ENCODE peak calls at places on chromosomes 5 and 9, in six cellular contexts. O is stimulated activated naive CD8-positive, alpha-beta T cell treated with anti-CD3 and anti-CD28 coated beads, Interleukin-15, Interleukin-2, amounts not matched to agents 100 U/mL and 50 U/mL, for 24 hours; U is left lung; L is Right ventricle myocardium inferior; X is activated CD8-positive, alpha-beta T cell treated with anti-CD3 and anti-CD28 coated beads, Interleukin-2, amount 10 ng/mL, durations not matched to agents 7 days and 5 days; B is SK-N-SH treated with all-trans-retinoic acid at 6 μM for 48 hours. T is an unnamed sample.

GRCh38 chr5:140322751-140323731 is 20.1 kb upstream of the PFDN1 start:
- ATAC-seq in U (peak), L (peak), B (peak), O (no peak), X (no peak), T (peak)

GRCh38 chr9:123109540-123110279 is 76.2 kb downstream of the GPR21 start:
- ATAC-seq in X (no peak), B (no peak), O (no peak), U (no peak), L (no peak), T (no peak)

GRCh38 chr9:109092587-109092986 is 27.2 kb downstream of the TMEM245 start:
- ATAC-seq in U (no peak), B (no peak), O (no peak), L (peak), X (no peak), T (no peak)

GRCh38 chr9:16626577-16627130 is 243.8 kb downstream of the BNC2 start:
- ATAC-seq in B (peak), X (no peak), O (no peak), U (peak), L (peak), T (peak)

GRCh38 chr5:78515665-78516064 is 132.9 kb downstream of the LHFPL2 start:
- ATAC-seq in B (no peak), U (no peak), X (no peak), L (no peak), O (no peak), T (no peak)

GRCh38 chr9:36007309-36007708 is 29.4 kb upstream of the RECK start:
- ATAC-seq in L (no peak), B (no peak), X (no peak), O (no peak), U (no peak), T (no peak)

GRCh38 chr9:130693101-130693425 is 517 bp upstream of the EXOSC2 start:
- ATAC-seq in U (no peak), L (no peak), O (no peak), B (no peak), X (no peak), T (no peak)

GRCh38 chr9:22103650-22104575 is 94.8 kb upstream of the CDKN2B start:
- ATAC-seq in U (peak), X (no peak), B (peak), L (peak), O (no peak), T (no peak)

GRCh38 chr9:130021123-130021522 is 21.9 kb downstream of the FNBP1 start:
- ATAC-seq in L (no peak), U (no peak), O (no peak), X (no peak), B (no peak), T (no peak)

GRCh38 chr5:60652206-60652605 is 47.8 kb downstream of the DEPDC1B start:
- ATAC-seq in L (peak), X (no peak), U (peak), B (peak), O (no peak), T (peak)

GRCh38 chr9:91312717-91313325 is 48.9 kb downstream of the AUH start:
- ATAC-seq in O (no peak), X (no peak), U (peak), L (no peak), B (peak), T (no peak)

T was measured in gastroesophageal sphincter.